ENCODE peak calls at places on chromosomes 11 and 22, in four cellular contexts. E, D, W and Q are unnamed samples.

GRCh38 chr11:131691558-131692041 is 321.2 kb downstream of the NTM start:
- DNase-seq in E (no peak), D (no peak), W (no peak), Q (peak; percentile 41)

GRCh38 chr11:35932641-35933571 is 11.0 kb upstream of the LDLRAD3 start:
- DNase-seq in E (no peak), W (no peak), D (no peak), Q (peak; percentile 33)

GRCh38 chr11:62603771-62604170 is 2.1 kb upstream of the MTA2 start:
- DNase-seq in W (no peak), E (no peak), D (no peak), Q (no peak)

GRCh38 chr11:124934862-124935547 is 842 bp downstream of the HEPACAM start:
- DNase-seq in D (peak; percentile 86), W (no peak), E (peak; percentile 54), Q (peak; percentile 63)

GRCh38 chr11:15967166-15967565 is 389.2 kb downstream of the SOX6 start:
- DNase-seq in E (peak; percentile 62), D (no peak), W (no peak), Q (peak; percentile 69)

GRCh38 chr22:32998373-32998772 is 59.8 kb downstream of the SYN3 start:
- DNase-seq in D (no peak), W (no peak), E (no peak), Q (no peak)

GRCh38 chr11:67276821-67277230 is 10.6 kb downstream of the GRK2 start:
- DNase-seq in E (no peak), W (no peak), D (no peak), Q (peak; percentile 49)

GRCh38 chr11:70063555-70063954 is 14.6 kb upstream of the ANO1 start:
- DNase-seq in W (no peak), E (no peak), D (no peak), Q (no peak)

GRCh38 chr11:7965386-7965785 is at the start of gene NLRP10:
- DNase-seq in E (no peak), W (no peak), D (peak; percentile 67), Q (no peak)

GRCh38 chr22:48169227-48169626 is 1406.8 kb downstream of the TBC1D22A start:
- DNase-seq in E (no peak), D (no peak), W (no peak), Q (no peak)

GRCh38 chr22:20816559-20816958 is 42.1 kb downstream of the PI4KA start:
- DNase-seq in E (no peak), W (no peak), D (no peak), Q (no peak)

GRCh38 chr11:70435361-70435760 is 37.0 kb downstream of the CTTN start:
- DNase-seq in E (no peak), D (no peak), W (no peak), Q (no peak)

GRCh38 chr11:32213223-32213622 is 122.3 kb downstream of the RCN1 start:
- DNase-seq in E (peak; percentile 31), W (no peak), D (peak; percentile 23), Q (peak; percentile 96)

GRCh38 chr11:20647976-20648565 is 21.3 kb upstream of the NELL1 start:
- DNase-seq in E (peak; percentile 75), W (no peak), D (peak; percentile 4), Q (peak; percentile 57)

GRCh38 chr11:36141161-36141560 is 148.1 kb downstream of the COMMD9 start:
- DNase-seq in E (no peak), W (no peak), D (no peak), Q (no peak)

GRCh38 chr11:91066648-91067047 is 843.8 kb upstream of the CHORDC1 start:
- DNase-seq in E (no peak), W (no peak), D (no peak), Q (no peak)

GRCh38 chr11:73225001-73225686 is 7.1 kb downstream of the P2RY2 start:
- DNase-seq in W (no peak), D (no peak), E (no peak), Q (no peak)

GRCh38 chr11:19843106-19843505 is 130.5 kb downstream of the NAV2 start:
- DNase-seq in W (no peak), D (no peak), E (no peak), Q (no peak)

GRCh38 chr11:17399236-17399635 is 10.8 kb upstream of the KCNJ11 start:
- DNase-seq in D (no peak), W (no peak), E (no peak), Q (no peak)

GRCh38 chr11:28049338-28050216 is 58.4 kb downstream of the KIF18A start:
- DNase-seq in D (no peak), W (no peak), E (peak; percentile 63), Q (peak; percentile 6)

GRCh38 chr22:42270178-42270511 is 308 bp downstream of the TCF20 start:
- DNase-seq in W (no peak), D (no peak), E (peak; percentile 35), Q (no peak)

GRCh38 chr11:35304393-35304790 is 115.0 kb downstream of the SLC1A2 start:
- DNase-seq in D (no peak), W (no peak), E (peak; percentile 63), Q (peak; percentile 60)

GRCh38 chr11:17734418-17734911 is at the start of gene KCNC1:
- DNase-seq in W (no peak), E (no peak), D (no peak), Q (peak; percentile 13)

GRCh38 chr11:68199295-68199987 is 13.7 kb downstream of the KMT5B start:
- DNase-seq in E (no peak), D (no peak), W (no peak), Q (no peak)

GRCh38 chr11:72314600-72315386 is 70.8 kb upstream of the PHOX2A start:
- DNase-seq in D (no peak), W (no peak), E (no peak), Q (no peak)

GRCh38 chr22:22521631-22522030 is 1.6 kb upstream of the ZNF280A start:
- DNase-seq in E (no peak), W (no peak), D (no peak), Q (no peak)

GRCh38 chr11:71410363-71410966 is 37.7 kb downstream of the DHCR7 start:
- DNase-seq in E (no peak), D (no peak), W (no peak), Q (no peak)

GRCh38 chr11:130785376-130786110 is 130.7 kb downstream of the SNX19 start:
- DNase-seq in D (peak; percentile 39), W (no peak), E (peak; percentile 34), Q (peak; percentile 61)

GRCh38 chr11:44192015-44192380 is 96.5 kb downstream of the EXT2 start:
- DNase-seq in E (no peak), W (no peak), D (no peak), Q (no peak)

GRCh38 chr22:32413715-32414114 is 1.7 kb upstream of the RTCB start:
- DNase-seq in W (no peak), E (peak; percentile 23), D (peak; percentile 6), Q (peak; percentile 29)

GRCh38 chr11:116876656-116877055 is 39.2 kb upstream of the APOA1 start:
- DNase-seq in D (no peak), W (no peak), E (no peak), Q (no peak)

DNA sequence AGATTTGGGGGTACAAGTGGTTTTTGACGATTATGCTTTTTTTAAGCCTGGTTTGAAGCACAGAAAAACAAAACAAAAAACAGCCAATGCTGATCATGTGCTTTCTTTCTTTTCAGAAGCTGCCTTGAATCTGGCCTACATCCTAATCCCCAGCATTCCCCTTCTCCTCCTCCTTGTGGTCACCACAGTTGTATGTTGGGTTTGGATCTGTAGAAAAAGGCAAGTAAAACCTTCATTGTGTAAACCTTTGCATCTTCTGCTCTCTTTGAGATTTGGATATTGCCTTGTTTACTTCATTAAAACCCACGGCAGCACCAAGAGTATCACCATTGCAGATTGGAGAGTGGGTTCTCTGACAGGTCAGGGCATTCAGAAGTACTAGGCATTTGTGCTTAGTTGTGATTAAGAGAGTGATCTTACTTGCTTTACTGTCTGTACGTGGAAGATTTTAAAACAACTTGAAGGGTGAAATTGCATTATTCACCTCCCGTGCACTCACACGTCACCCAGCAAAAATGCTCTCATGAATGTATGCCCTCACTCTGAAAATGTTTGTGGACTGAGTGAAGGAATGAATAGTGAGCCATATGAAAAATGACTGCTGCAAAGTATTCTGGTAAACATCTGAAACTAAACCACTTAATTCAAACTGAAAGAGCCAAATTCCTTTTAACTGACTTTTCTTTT is 17.0 kb downstream of the LAYN start:
- DNase-seq in W (no peak), E (peak; percentile 20), D (peak; percentile 95), Q (peak; percentile 74)
- TF ChIP-seq CTCF in W (no peak), E (no peak), D (peak; percentile 27), Q (no peak)

DNA sequence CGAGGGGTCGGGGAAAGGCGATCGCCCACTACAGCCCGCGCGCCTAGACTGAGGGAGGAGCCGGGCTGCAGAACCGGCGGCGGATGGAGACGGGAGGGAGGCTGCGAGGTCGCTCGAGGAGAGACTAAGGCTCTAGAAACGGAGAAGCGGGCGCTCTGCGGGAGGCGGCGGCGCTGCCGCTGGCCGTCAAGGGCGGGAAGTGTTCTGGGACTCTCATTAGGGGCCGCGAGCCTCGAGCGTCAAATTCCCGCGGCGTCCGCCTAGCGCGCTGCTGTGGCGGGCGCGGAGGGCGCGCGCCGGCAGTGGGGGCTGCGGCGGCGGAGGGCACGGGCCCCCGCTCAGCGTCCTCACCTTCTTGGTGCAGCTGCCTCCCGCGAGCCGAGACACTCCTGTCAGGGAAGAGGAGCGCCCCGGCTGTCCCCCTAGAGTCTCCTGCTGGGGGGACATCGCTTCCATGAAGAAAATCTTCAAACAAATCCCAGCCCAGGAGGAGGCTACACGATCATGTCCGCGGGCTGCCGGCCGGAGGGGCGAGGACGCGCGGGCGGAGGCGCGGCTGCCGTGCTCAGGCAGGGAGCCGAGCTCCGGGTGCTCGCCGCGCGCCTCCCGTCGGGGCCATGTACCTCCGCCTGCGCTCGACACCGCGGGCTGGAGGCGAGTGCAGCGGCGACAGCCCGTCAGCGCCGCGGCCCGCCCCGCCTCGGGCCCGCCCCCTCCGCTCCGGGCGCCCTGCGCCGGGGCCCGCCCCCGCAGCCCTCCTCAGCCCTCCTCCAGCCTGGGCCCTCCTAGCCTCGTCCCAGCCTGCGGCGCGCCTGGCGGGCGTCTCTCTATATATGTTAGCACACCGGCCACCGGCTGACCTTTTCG is at the start of gene ARHGAP20:
- DNase-seq in D (no peak), E (no peak), W (peak; percentile 15), Q (peak; percentile 83)
- TF ChIP-seq CTCF in D (no peak), E (no peak), W (no peak), Q (no peak)

DNA sequence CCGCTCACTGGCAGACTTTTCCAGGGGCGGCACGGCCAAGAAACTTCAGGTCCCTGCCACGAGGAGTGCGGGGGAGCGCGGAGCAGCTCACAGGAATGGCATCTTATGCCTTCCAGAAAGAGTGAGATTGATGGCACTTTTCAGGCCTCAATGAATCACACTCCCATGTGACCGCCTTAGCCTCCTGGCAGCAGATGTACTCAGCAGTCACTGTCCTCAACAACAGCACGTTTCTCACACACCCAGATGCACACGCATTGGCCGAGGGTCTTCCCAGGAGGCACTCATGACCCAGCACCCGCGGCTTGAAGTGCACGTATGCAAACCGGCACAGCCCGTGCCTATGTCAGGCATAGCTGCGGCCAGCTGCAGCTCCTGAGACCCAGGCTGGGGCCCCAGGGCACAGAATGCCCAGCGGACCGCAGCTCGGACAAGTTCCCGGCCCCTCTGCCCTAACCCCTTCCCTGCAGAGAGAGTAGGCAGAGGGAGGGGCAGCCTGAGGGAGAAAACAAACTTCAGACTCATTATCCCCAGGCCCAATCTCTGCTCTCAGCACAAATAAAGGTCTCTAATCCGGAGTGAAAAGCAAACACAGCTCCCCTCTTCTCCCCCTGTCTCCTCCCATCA is 48.3 kb downstream of the RPUSD4 start:
- DNase-seq in E (peak; percentile 57), D (peak; percentile 71), W (peak; percentile 21), Q (peak; percentile 74)
- TF ChIP-seq CTCF in E (no peak), D (no peak), W (peak; percentile 21), Q (no peak)

GRCh38 chr22:46652081-46652929 is 32.1 kb downstream of the GRAMD4 start:
- DNase-seq in D (no peak), W (no peak), E (no peak), Q (peak; percentile 44)

GRCh38 chr22:46651316-46651715 is 31.1 kb downstream of the GRAMD4 start:
- DNase-seq in D (no peak), W (no peak), E (no peak), Q (no peak)

GRCh38 chr22:46653596-46653995 is 33.4 kb downstream of the GRAMD4 start:
- DNase-seq in W (no peak), D (no peak), E (peak; percentile 20), Q (no peak)

GRCh38 chr22:46654426-46654825 is 34.2 kb downstream of the GRAMD4 start:
- DNase-seq in D (no peak), W (no peak), E (no peak), Q (no peak)

GRCh38 chr22:46652930-46653331 is 32.7 kb downstream of the GRAMD4 start:
- DNase-seq in E (no peak), W (no peak), D (no peak), Q (peak; percentile 46)
- TF ChIP-seq CTCF in E (no peak), W (no peak), D (no peak), Q (no peak)